ENCODE peak calls at places on chromosomes 2 and 18, in seven cellular contexts. One of them, this sample, is unnamed.

GRCh38 chr2:227010433-227010832 is 153.6 kb downstream of the COL4A4 start:
- DNase-seq in lower lobe of right lung: no peak
- DNase-seq in fibroblast of the aortic adventitia: peak
- DNase-seq in endothelial cell: no peak
- DNase-seq in cardiac muscle cell: peak
- DNase-seq in H1: no peak
- DNase-seq in right atrium auricular region: no peak
- DNase-seq in this sample: peak

GRCh38 chr2:37827911-37828411 is 97.1 kb upstream of the RMDN2 start:
- DNase-seq in fibroblast of the aortic adventitia: peak
- DNase-seq in cardiac muscle cell: peak
- DNase-seq in endothelial cell: no peak
- DNase-seq in lower lobe of right lung: no peak
- DNase-seq in right atrium auricular region: peak
- DNase-seq in H1: no peak
- DNase-seq in this sample: peak

GRCh38 chr2:122535960-122536517 is 780.6 kb downstream of the TSN start:
- DNase-seq in lower lobe of right lung: no peak
- DNase-seq in right atrium auricular region: no peak
- DNase-seq in cardiac muscle cell: no peak
- DNase-seq in fibroblast of the aortic adventitia: no peak
- DNase-seq in H1: no peak
- DNase-seq in endothelial cell: no peak
- DNase-seq in this sample: no peak

GRCh38 chr18:24326211-24326610 is 71.4 kb downstream of the OSBPL1A start:
- DNase-seq in H1: no peak
- DNase-seq in right atrium auricular region: no peak
- DNase-seq in fibroblast of the aortic adventitia: no peak
- DNase-seq in lower lobe of right lung: no peak
- DNase-seq in endothelial cell: no peak
- DNase-seq in cardiac muscle cell: no peak
- DNase-seq in this sample: no peak

GRCh38 chr2:148517822-148518221 is 126.7 kb upstream of the EPC2 start:
- DNase-seq in endothelial cell: no peak
- DNase-seq in right atrium auricular region: no peak
- DNase-seq in cardiac muscle cell: no peak
- DNase-seq in lower lobe of right lung: no peak
- DNase-seq in fibroblast of the aortic adventitia: no peak
- DNase-seq in H1: no peak
- DNase-seq in this sample: no peak

GRCh38 chr18:31225668-31226067 is 63.0 kb upstream of the DSC1 start:
- DNase-seq in endothelial cell: no peak
- DNase-seq in H1: no peak
- DNase-seq in fibroblast of the aortic adventitia: peak
- DNase-seq in lower lobe of right lung: no peak
- DNase-seq in cardiac muscle cell: peak
- DNase-seq in right atrium auricular region: no peak
- DNase-seq in this sample: no peak

GRCh38 chr2:28639836-28640235 is 111.8 kb upstream of the PPP1CB start:
- DNase-seq in fibroblast of the aortic adventitia: no peak
- DNase-seq in endothelial cell: no peak
- DNase-seq in right atrium auricular region: no peak
- DNase-seq in lower lobe of right lung: no peak
- DNase-seq in cardiac muscle cell: no peak
- DNase-seq in H1: no peak
- DNase-seq in this sample: no peak

GRCh38 chr2:38601463-38602135 is 1.1 kb downstream of the HNRNPLL start:
- DNase-seq in lower lobe of right lung: no peak
- DNase-seq in fibroblast of the aortic adventitia: peak
- DNase-seq in cardiac muscle cell: peak
- DNase-seq in right atrium auricular region: no peak
- DNase-seq in H1: no peak
- DNase-seq in endothelial cell: no peak
- DNase-seq in this sample: no peak

GRCh38 chr2:105545731-105546622 is 147.1 kb upstream of the FHL2 start:
- DNase-seq in H1: peak
- DNase-seq in right atrium auricular region: peak
- DNase-seq in fibroblast of the aortic adventitia: peak
- DNase-seq in cardiac muscle cell: peak
- DNase-seq in lower lobe of right lung: peak
- DNase-seq in endothelial cell: peak
- DNase-seq in this sample: peak

GRCh38 chr18:14097761-14098160 is 34.5 kb downstream of the ZNF519 start:
- DNase-seq in H1: no peak
- DNase-seq in lower lobe of right lung: no peak
- DNase-seq in endothelial cell: no peak
- DNase-seq in cardiac muscle cell: no peak
- DNase-seq in fibroblast of the aortic adventitia: no peak
- DNase-seq in right atrium auricular region: no peak
- DNase-seq in this sample: no peak

GRCh38 chr2:63861220-63861822 is 19.6 kb downstream of the UGP2 start:
- DNase-seq in H1: no peak
- DNase-seq in right atrium auricular region: peak
- DNase-seq in endothelial cell: peak
- DNase-seq in lower lobe of right lung: no peak
- DNase-seq in cardiac muscle cell: peak
- DNase-seq in fibroblast of the aortic adventitia: peak
- DNase-seq in this sample: peak

GRCh38 chr18:61333746-61334490 is 688 bp downstream of the CDH20 start:
- DNase-seq in endothelial cell: peak
- DNase-seq in fibroblast of the aortic adventitia: peak
- DNase-seq in right atrium auricular region: no peak
- DNase-seq in H1: peak
- DNase-seq in cardiac muscle cell: peak
- DNase-seq in lower lobe of right lung: no peak
- DNase-seq in this sample: no peak

GRCh38 chr2:341017-341542 is 53.2 kb upstream of the ALKAL2 start:
- DNase-seq in fibroblast of the aortic adventitia: no peak
- DNase-seq in right atrium auricular region: no peak
- DNase-seq in H1: no peak
- DNase-seq in endothelial cell: no peak
- DNase-seq in cardiac muscle cell: no peak
- DNase-seq in lower lobe of right lung: no peak
- DNase-seq in this sample: no peak

GRCh38 chr2:29223851-29224692 is 108.9 kb downstream of the CLIP4 start:
- DNase-seq in fibroblast of the aortic adventitia: peak
- DNase-seq in endothelial cell: no peak
- DNase-seq in lower lobe of right lung: peak
- DNase-seq in H1: no peak
- DNase-seq in right atrium auricular region: peak
- DNase-seq in cardiac muscle cell: peak
- DNase-seq in this sample: peak

GRCh38 chr18:46321954-46322353 is 217.8 kb downstream of the HAUS1 start:
- DNase-seq in lower lobe of right lung: no peak
- DNase-seq in H1: no peak
- DNase-seq in fibroblast of the aortic adventitia: no peak
- DNase-seq in cardiac muscle cell: no peak
- DNase-seq in endothelial cell: no peak
- DNase-seq in right atrium auricular region: no peak
- DNase-seq in this sample: no peak

DNA sequence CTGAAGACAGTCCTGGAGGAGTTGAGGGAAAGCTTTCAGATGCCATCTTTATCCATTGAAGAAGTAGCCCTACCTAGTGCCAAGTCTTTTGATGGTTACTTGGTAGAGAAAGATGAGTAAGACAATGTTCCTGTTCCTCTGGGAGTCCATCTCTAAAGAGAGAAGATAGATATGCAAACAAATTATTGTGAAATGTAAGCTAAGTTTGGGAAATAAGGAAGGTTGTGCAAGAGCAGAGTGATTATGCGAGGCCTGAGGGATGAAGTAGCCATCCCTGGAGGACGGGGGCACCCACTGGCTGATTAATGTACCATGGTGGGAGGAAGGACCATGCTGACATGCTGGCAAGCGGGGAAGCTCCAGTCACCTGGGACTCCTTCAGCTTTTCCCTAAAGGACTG is 994 bp upstream of the DTNA start:
- DNase-seq in fibroblast of the aortic adventitia: peak
- DNase-seq in right atrium auricular region: no peak
- DNase-seq in lower lobe of right lung: no peak
- DNase-seq in H1: no peak
- DNase-seq in cardiac muscle cell: peak
- DNase-seq in endothelial cell: no peak
- DNase-seq in this sample: peak
- TF ChIP-seq CTCF in fibroblast of the aortic adventitia: no peak
- TF ChIP-seq CTCF in right atrium auricular region: no peak
- TF ChIP-seq CTCF in lower lobe of right lung: no peak
- TF ChIP-seq CTCF in H1: no peak
- TF ChIP-seq CTCF in cardiac muscle cell: no peak
- TF ChIP-seq CTCF in endothelial cell: no peak
- TF ChIP-seq CTCF in this sample: no peak

GRCh38 chr2:59660262-59660661 is 893.2 kb downstream of the BCL11A start:
- DNase-seq in cardiac muscle cell: no peak
- DNase-seq in lower lobe of right lung: no peak
- DNase-seq in fibroblast of the aortic adventitia: no peak
- DNase-seq in endothelial cell: no peak
- DNase-seq in H1: no peak
- DNase-seq in right atrium auricular region: no peak
- DNase-seq in this sample: no peak
- TF ChIP-seq CTCF in cardiac muscle cell: no peak
- TF ChIP-seq CTCF in lower lobe of right lung: no peak
- TF ChIP-seq CTCF in fibroblast of the aortic adventitia: no peak
- TF ChIP-seq CTCF in endothelial cell: no peak
- TF ChIP-seq CTCF in H1: no peak
- TF ChIP-seq CTCF in right atrium auricular region: no peak
- TF ChIP-seq CTCF in this sample: no peak

GRCh38 chr2:73281244-73281643 is 3.0 kb downstream of the FBXO41 start:
- DNase-seq in fibroblast of the aortic adventitia: no peak
- DNase-seq in cardiac muscle cell: no peak
- DNase-seq in H1: no peak
- DNase-seq in lower lobe of right lung: no peak
- DNase-seq in right atrium auricular region: no peak
- DNase-seq in endothelial cell: no peak
- DNase-seq in this sample: no peak

GRCh38 chr2:73284296-73285161 is at the start of gene FBXO41:
- DNase-seq in lower lobe of right lung: peak
- DNase-seq in H1: peak
- DNase-seq in cardiac muscle cell: peak
- DNase-seq in endothelial cell: peak
- DNase-seq in fibroblast of the aortic adventitia: no peak
- DNase-seq in right atrium auricular region: no peak
- DNase-seq in this sample: no peak

GRCh38 chr2:73285162-73285739 is 973 bp upstream of the FBXO41 start:
- DNase-seq in H1: no peak
- DNase-seq in right atrium auricular region: no peak
- DNase-seq in lower lobe of right lung: no peak
- DNase-seq in fibroblast of the aortic adventitia: no peak
- DNase-seq in endothelial cell: no peak
- DNase-seq in cardiac muscle cell: no peak
- DNase-seq in this sample: no peak

GRCh38 chr2:73283545-73284295 is 558 bp downstream of the FBXO41 start:
- DNase-seq in right atrium auricular region: no peak
- DNase-seq in H1: peak
- DNase-seq in lower lobe of right lung: peak
- DNase-seq in endothelial cell: no peak
- DNase-seq in cardiac muscle cell: no peak
- DNase-seq in fibroblast of the aortic adventitia: no peak
- DNase-seq in this sample: no peak

GRCh38 chr2:73282924-73283544 is 1.2 kb downstream of the FBXO41 start:
- DNase-seq in cardiac muscle cell: no peak
- DNase-seq in right atrium auricular region: no peak
- DNase-seq in H1: no peak
- DNase-seq in lower lobe of right lung: no peak
- DNase-seq in endothelial cell: no peak
- DNase-seq in fibroblast of the aortic adventitia: no peak
- DNase-seq in this sample: no peak
- TF ChIP-seq CTCF in cardiac muscle cell: no peak
- TF ChIP-seq CTCF in right atrium auricular region: no peak
- TF ChIP-seq CTCF in H1: peak
- TF ChIP-seq CTCF in lower lobe of right lung: no peak
- TF ChIP-seq CTCF in endothelial cell: no peak
- TF ChIP-seq CTCF in fibroblast of the aortic adventitia: no peak
- TF ChIP-seq CTCF in this sample: no peak

GRCh38 chr2:179787601-179788000 is 73.8 kb downstream of the ZNF385B start:
- DNase-seq in endothelial cell: no peak
- DNase-seq in right atrium auricular region: no peak
- DNase-seq in H1: no peak
- DNase-seq in lower lobe of right lung: no peak
- DNase-seq in cardiac muscle cell: no peak
- DNase-seq in fibroblast of the aortic adventitia: no peak
- DNase-seq in this sample: no peak
- TF ChIP-seq CTCF in endothelial cell: no peak
- TF ChIP-seq CTCF in right atrium auricular region: no peak
- TF ChIP-seq CTCF in H1: no peak
- TF ChIP-seq CTCF in lower lobe of right lung: no peak
- TF ChIP-seq CTCF in cardiac muscle cell: no peak
- TF ChIP-seq CTCF in fibroblast of the aortic adventitia: no peak
- TF ChIP-seq CTCF in this sample: no peak

GRCh38 chr2:20653695-20654306 is 2.9 kb upstream of the HS1BP3 start:
- DNase-seq in fibroblast of the aortic adventitia: no peak
- DNase-seq in lower lobe of right lung: peak
- DNase-seq in H1: no peak
- DNase-seq in endothelial cell: no peak
- DNase-seq in right atrium auricular region: no peak
- DNase-seq in cardiac muscle cell: no peak
- DNase-seq in this sample: no peak
- TF ChIP-seq CTCF in fibroblast of the aortic adventitia: no peak
- TF ChIP-seq CTCF in lower lobe of right lung: no peak
- TF ChIP-seq CTCF in H1: peak
- TF ChIP-seq CTCF in endothelial cell: no peak
- TF ChIP-seq CTCF in right atrium auricular region: no peak
- TF ChIP-seq CTCF in cardiac muscle cell: peak
- TF ChIP-seq CTCF in this sample: peak

DNA sequence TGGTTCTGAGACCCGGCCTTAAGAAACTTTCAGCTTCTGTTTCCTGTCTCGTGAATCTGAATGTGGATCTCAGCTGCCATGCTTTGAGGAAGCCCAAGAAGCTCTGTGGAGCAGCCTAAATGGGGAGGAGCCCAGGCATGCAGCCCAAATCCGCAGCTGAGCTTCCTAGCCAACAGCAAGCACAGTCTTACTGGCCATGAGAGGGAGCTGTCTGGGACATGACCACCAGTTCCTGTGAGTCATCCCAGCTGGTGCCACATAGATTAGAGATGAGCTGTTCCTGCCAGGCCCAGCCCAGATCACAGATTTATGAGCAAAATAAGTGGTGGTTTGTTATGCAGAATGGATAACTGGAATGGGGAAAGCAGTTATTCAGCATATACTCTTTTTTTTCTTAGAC is 224.4 kb upstream of the APCDD1 start:
- DNase-seq in right atrium auricular region: no peak
- DNase-seq in lower lobe of right lung: no peak
- DNase-seq in H1: no peak
- DNase-seq in endothelial cell: no peak
- DNase-seq in fibroblast of the aortic adventitia: peak
- DNase-seq in cardiac muscle cell: peak
- DNase-seq in this sample: peak
- TF ChIP-seq CTCF in right atrium auricular region: no peak
- TF ChIP-seq CTCF in lower lobe of right lung: no peak
- TF ChIP-seq CTCF in H1: peak
- TF ChIP-seq CTCF in endothelial cell: no peak
- TF ChIP-seq CTCF in fibroblast of the aortic adventitia: no peak
- TF ChIP-seq CTCF in cardiac muscle cell: peak
- TF ChIP-seq CTCF in this sample: peak

This sample was measured in HFFc6.